ENCODE peak calls at places on chromosomes 12 and 14, in eight cellular contexts. One of them, this sample, is unnamed.

GRCh38 chr14:76352639-76353281 is 23.2 kb upstream of the ESRRB start:
- DNase-seq in stomach: peak; percentile 52
- DNase-seq in sigmoid colon: no peak
- DNase-seq in neural crest cell: peak; percentile 92
- DNase-seq in ovary: peak; percentile 71
- DNase-seq in heart right ventricle: peak; percentile 56
- DNase-seq in cardiac fibroblast: peak; percentile 51
- DNase-seq in activated CD8-positive, alpha-beta T cell treated with anti-CD3 and anti-CD28 coated beads for 36 hours: peak; percentile 72
- DNase-seq in this sample: peak; percentile 84

GRCh38 chr14:101380940-101381339 is 180.4 kb upstream of the DIO3 start:
- DNase-seq in stomach: no peak
- DNase-seq in sigmoid colon: no peak
- DNase-seq in neural crest cell: no peak
- DNase-seq in ovary: no peak
- DNase-seq in heart right ventricle: no peak
- DNase-seq in cardiac fibroblast: no peak
- DNase-seq in activated CD8-positive, alpha-beta T cell treated with anti-CD3 and anti-CD28 coated beads for 36 hours: no peak
- DNase-seq in this sample: no peak

GRCh38 chr12:67804168-67804567 is 155.6 kb downstream of the DYRK2 start:
- DNase-seq in stomach: no peak
- DNase-seq in sigmoid colon: no peak
- DNase-seq in neural crest cell: no peak
- DNase-seq in ovary: no peak
- DNase-seq in heart right ventricle: no peak
- DNase-seq in cardiac fibroblast: no peak
- DNase-seq in activated CD8-positive, alpha-beta T cell treated with anti-CD3 and anti-CD28 coated beads for 36 hours: peak; percentile 75
- DNase-seq in this sample: no peak

GRCh38 chr14:80388980-80389711 is 177.8 kb upstream of the DIO2 start:
- DNase-seq in stomach: no peak
- DNase-seq in sigmoid colon: no peak
- DNase-seq in neural crest cell: no peak
- DNase-seq in ovary: no peak
- DNase-seq in heart right ventricle: no peak
- DNase-seq in cardiac fibroblast: peak; percentile 75
- DNase-seq in activated CD8-positive, alpha-beta T cell treated with anti-CD3 and anti-CD28 coated beads for 36 hours: no peak
- DNase-seq in this sample: no peak

GRCh38 chr14:94964181-94964580 is 193.1 kb downstream of the DICER1 start:
- DNase-seq in stomach: no peak
- DNase-seq in sigmoid colon: no peak
- DNase-seq in neural crest cell: no peak
- DNase-seq in ovary: no peak
- DNase-seq in heart right ventricle: no peak
- DNase-seq in cardiac fibroblast: no peak
- DNase-seq in activated CD8-positive, alpha-beta T cell treated with anti-CD3 and anti-CD28 coated beads for 36 hours: no peak
- DNase-seq in this sample: no peak

GRCh38 chr12:109995703-109996482 is at the start of gene GIT2:
- DNase-seq in stomach: peak; percentile 95
- DNase-seq in sigmoid colon: peak; percentile 97
- DNase-seq in neural crest cell: peak; percentile 86
- DNase-seq in ovary: peak; percentile 91
- DNase-seq in heart right ventricle: peak; percentile 93
- DNase-seq in cardiac fibroblast: peak; percentile 92
- DNase-seq in activated CD8-positive, alpha-beta T cell treated with anti-CD3 and anti-CD28 coated beads for 36 hours: peak; percentile 96
- DNase-seq in this sample: peak; percentile 96

GRCh38 chr12:52713960-52714886 is 10.9 kb upstream of the KRT77 start:
- DNase-seq in stomach: no peak
- DNase-seq in sigmoid colon: no peak
- DNase-seq in neural crest cell: peak; percentile 49
- DNase-seq in ovary: no peak
- DNase-seq in heart right ventricle: no peak
- DNase-seq in cardiac fibroblast: no peak
- DNase-seq in activated CD8-positive, alpha-beta T cell treated with anti-CD3 and anti-CD28 coated beads for 36 hours: peak; percentile 47
- DNase-seq in this sample: no peak

GRCh38 chr12:82299617-82300016 is 58.6 kb downstream of the CCDC59 start:
- DNase-seq in stomach: no peak
- DNase-seq in sigmoid colon: no peak
- DNase-seq in neural crest cell: no peak
- DNase-seq in ovary: no peak
- DNase-seq in heart right ventricle: no peak
- DNase-seq in cardiac fibroblast: peak; percentile 43
- DNase-seq in activated CD8-positive, alpha-beta T cell treated with anti-CD3 and anti-CD28 coated beads for 36 hours: no peak
- DNase-seq in this sample: no peak

GRCh38 chr12:104604995-104605675 is 148.4 kb downstream of the CHST11 start:
- DNase-seq in stomach: no peak
- DNase-seq in sigmoid colon: no peak
- DNase-seq in neural crest cell: no peak
- DNase-seq in ovary: no peak
- DNase-seq in heart right ventricle: no peak
- DNase-seq in cardiac fibroblast: no peak
- DNase-seq in activated CD8-positive, alpha-beta T cell treated with anti-CD3 and anti-CD28 coated beads for 36 hours: no peak
- DNase-seq in this sample: no peak

GRCh38 chr12:58106185-58106584 is 164.8 kb downstream of the ATP23 start:
- DNase-seq in stomach: no peak
- DNase-seq in sigmoid colon: no peak
- DNase-seq in neural crest cell: no peak
- DNase-seq in ovary: no peak
- DNase-seq in heart right ventricle: no peak
- DNase-seq in cardiac fibroblast: no peak
- DNase-seq in activated CD8-positive, alpha-beta T cell treated with anti-CD3 and anti-CD28 coated beads for 36 hours: no peak
- DNase-seq in this sample: no peak

DNA sequence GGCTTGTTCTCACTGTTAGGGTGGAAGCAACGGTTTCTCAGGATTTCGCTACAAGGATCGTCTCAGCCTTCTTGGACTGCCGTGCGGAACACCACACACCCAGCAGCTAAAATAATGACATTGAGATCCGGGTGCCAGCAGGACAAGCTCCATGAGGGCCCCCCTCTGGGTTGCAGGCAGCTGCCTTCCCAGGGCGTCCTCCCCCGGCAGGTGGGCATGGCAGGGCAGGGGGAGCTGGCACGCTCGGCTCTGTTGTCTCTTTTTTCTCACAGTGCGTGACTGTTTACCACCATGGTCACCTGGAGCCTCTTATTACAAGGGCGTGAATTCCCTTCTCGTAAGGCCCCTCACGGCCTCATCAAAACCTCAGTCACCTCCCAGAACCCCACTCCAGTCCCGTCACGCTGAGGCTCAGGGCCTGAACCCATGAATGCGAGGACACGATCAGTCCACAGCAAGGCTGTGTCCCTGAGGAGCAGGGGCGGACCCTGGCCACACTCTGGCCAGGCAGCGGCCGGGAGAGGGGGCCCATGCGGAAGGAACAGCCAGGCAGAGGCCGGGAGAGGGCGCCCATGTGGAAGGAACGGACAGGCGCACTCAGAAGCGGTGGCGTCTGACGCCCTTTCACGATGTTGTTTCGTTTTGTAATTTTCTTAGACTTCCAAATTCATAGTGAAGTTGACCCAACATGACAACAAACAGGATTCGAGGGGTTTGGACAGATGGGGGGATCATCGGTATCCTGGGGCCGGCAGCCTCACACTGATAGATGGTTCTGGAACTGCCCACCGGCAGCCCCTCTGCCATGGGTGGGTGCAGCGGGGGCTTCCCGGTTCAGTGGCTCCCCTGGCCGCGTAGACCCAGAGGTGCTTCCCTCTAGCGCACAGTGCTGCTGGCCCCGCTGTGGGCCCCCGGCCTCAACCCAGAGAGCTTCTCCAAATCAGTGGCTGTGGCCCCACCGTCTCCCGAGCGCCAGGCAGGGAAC is 10.0 kb downstream of the LRCOL1 start:
- DNase-seq in stomach: peak; percentile 60
- DNase-seq in sigmoid colon: peak; percentile 81
- DNase-seq in neural crest cell: peak; percentile 73
- DNase-seq in ovary: peak; percentile 82
- DNase-seq in heart right ventricle: peak; percentile 62
- DNase-seq in cardiac fibroblast: peak; percentile 78
- DNase-seq in activated CD8-positive, alpha-beta T cell treated with anti-CD3 and anti-CD28 coated beads for 36 hours: peak; percentile 68
- DNase-seq in this sample: peak; percentile 85
- TF ChIP-seq CTCF in stomach: no peak
- TF ChIP-seq CTCF in sigmoid colon: no peak
- TF ChIP-seq CTCF in neural crest cell: peak; percentile 63
- TF ChIP-seq CTCF in ovary: peak; percentile 71
- TF ChIP-seq CTCF in heart right ventricle: peak; percentile 65
- TF ChIP-seq CTCF in cardiac fibroblast: peak; percentile 83
- TF ChIP-seq CTCF in activated CD8-positive, alpha-beta T cell treated with anti-CD3 and anti-CD28 coated beads for 36 hours: peak; percentile 43
- TF ChIP-seq CTCF in this sample: peak; percentile 66

GRCh38 chr12:54529581-54529980 is 19.8 kb upstream of the PDE1B start:
- DNase-seq in stomach: no peak
- DNase-seq in sigmoid colon: no peak
- DNase-seq in neural crest cell: no peak
- DNase-seq in ovary: no peak
- DNase-seq in heart right ventricle: no peak
- DNase-seq in cardiac fibroblast: no peak
- DNase-seq in activated CD8-positive, alpha-beta T cell treated with anti-CD3 and anti-CD28 coated beads for 36 hours: no peak
- DNase-seq in this sample: no peak

GRCh38 chr12:54523637-54524036 is 25.8 kb upstream of the PDE1B start:
- DNase-seq in stomach: no peak
- DNase-seq in sigmoid colon: no peak
- DNase-seq in neural crest cell: no peak
- DNase-seq in ovary: no peak
- DNase-seq in heart right ventricle: no peak
- DNase-seq in cardiac fibroblast: no peak
- DNase-seq in activated CD8-positive, alpha-beta T cell treated with anti-CD3 and anti-CD28 coated beads for 36 hours: no peak
- DNase-seq in this sample: no peak

GRCh38 chr12:54527631-54527929 is 21.8 kb upstream of the PDE1B start:
- DNase-seq in stomach: no peak
- DNase-seq in sigmoid colon: no peak
- DNase-seq in neural crest cell: no peak
- DNase-seq in ovary: no peak
- DNase-seq in heart right ventricle: no peak
- DNase-seq in cardiac fibroblast: no peak
- DNase-seq in activated CD8-positive, alpha-beta T cell treated with anti-CD3 and anti-CD28 coated beads for 36 hours: no peak
- DNase-seq in this sample: no peak

GRCh38 chr12:54525383-54525782 is 24.0 kb upstream of the PDE1B start:
- DNase-seq in stomach: no peak
- DNase-seq in sigmoid colon: no peak
- DNase-seq in neural crest cell: no peak
- DNase-seq in ovary: no peak
- DNase-seq in heart right ventricle: no peak
- DNase-seq in cardiac fibroblast: no peak
- DNase-seq in activated CD8-positive, alpha-beta T cell treated with anti-CD3 and anti-CD28 coated beads for 36 hours: no peak
- DNase-seq in this sample: no peak

GRCh38 chr12:54526800-54527630 is 22.4 kb upstream of the PDE1B start:
- DNase-seq in stomach: peak; percentile 39
- DNase-seq in sigmoid colon: no peak
- DNase-seq in neural crest cell: peak; percentile 70
- DNase-seq in ovary: peak; percentile 31
- DNase-seq in heart right ventricle: peak; percentile 28
- DNase-seq in cardiac fibroblast: peak; percentile 41
- DNase-seq in activated CD8-positive, alpha-beta T cell treated with anti-CD3 and anti-CD28 coated beads for 36 hours: peak; percentile 70
- DNase-seq in this sample: peak; percentile 27
- TF ChIP-seq CTCF in stomach: no peak
- TF ChIP-seq CTCF in sigmoid colon: peak; percentile 30
- TF ChIP-seq CTCF in neural crest cell: peak; percentile 75
- TF ChIP-seq CTCF in ovary: no peak
- TF ChIP-seq CTCF in heart right ventricle: peak; percentile 62
- TF ChIP-seq CTCF in cardiac fibroblast: peak; percentile 70
- TF ChIP-seq CTCF in activated CD8-positive, alpha-beta T cell treated with anti-CD3 and anti-CD28 coated beads for 36 hours: peak; percentile 91
- TF ChIP-seq CTCF in this sample: peak; percentile 53

GRCh38 chr14:69558774-69559173 is 15.9 kb downstream of the CCDC177 start:
- DNase-seq in stomach: no peak
- DNase-seq in sigmoid colon: no peak
- DNase-seq in neural crest cell: no peak
- DNase-seq in ovary: no peak
- DNase-seq in heart right ventricle: no peak
- DNase-seq in cardiac fibroblast: no peak
- DNase-seq in activated CD8-positive, alpha-beta T cell treated with anti-CD3 and anti-CD28 coated beads for 36 hours: no peak
- DNase-seq in this sample: no peak

GRCh38 chr14:69561893-69562292 is 12.8 kb downstream of the CCDC177 start:
- DNase-seq in stomach: no peak
- DNase-seq in sigmoid colon: no peak
- DNase-seq in neural crest cell: no peak
- DNase-seq in ovary: no peak
- DNase-seq in heart right ventricle: no peak
- DNase-seq in cardiac fibroblast: no peak
- DNase-seq in activated CD8-positive, alpha-beta T cell treated with anti-CD3 and anti-CD28 coated beads for 36 hours: no peak
- DNase-seq in this sample: no peak

GRCh38 chr14:69559581-69560011 is 15.1 kb downstream of the CCDC177 start:
- DNase-seq in stomach: no peak
- DNase-seq in sigmoid colon: no peak
- DNase-seq in neural crest cell: peak; percentile 52
- DNase-seq in ovary: no peak
- DNase-seq in heart right ventricle: no peak
- DNase-seq in cardiac fibroblast: no peak
- DNase-seq in activated CD8-positive, alpha-beta T cell treated with anti-CD3 and anti-CD28 coated beads for 36 hours: no peak
- DNase-seq in this sample: no peak

DNA sequence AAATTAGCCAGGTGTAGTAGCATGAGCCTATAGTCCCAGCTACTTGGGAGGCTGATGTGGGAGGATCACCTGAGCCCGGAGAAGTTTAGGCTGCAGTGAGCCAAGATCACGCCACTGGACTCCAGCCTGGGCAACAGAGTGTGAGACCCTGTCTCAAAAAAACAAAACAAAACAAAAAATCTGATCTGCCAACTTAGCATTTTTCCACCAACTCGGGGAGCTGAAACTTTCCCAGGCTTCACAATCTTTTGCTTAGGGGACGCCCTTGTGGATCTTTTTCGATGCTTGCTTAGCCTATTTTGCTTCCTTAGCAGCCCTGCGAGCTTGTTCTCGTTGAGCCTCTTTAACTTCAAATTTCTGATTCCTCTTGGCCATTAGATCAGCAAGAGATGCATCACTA is 13.8 kb downstream of the CCDC177 start:
- DNase-seq in stomach: no peak
- DNase-seq in sigmoid colon: no peak
- DNase-seq in neural crest cell: no peak
- DNase-seq in ovary: no peak
- DNase-seq in heart right ventricle: no peak
- DNase-seq in cardiac fibroblast: no peak
- DNase-seq in activated CD8-positive, alpha-beta T cell treated with anti-CD3 and anti-CD28 coated beads for 36 hours: no peak
- DNase-seq in this sample: no peak
- TF ChIP-seq CTCF in stomach: no peak
- TF ChIP-seq CTCF in sigmoid colon: no peak
- TF ChIP-seq CTCF in neural crest cell: no peak
- TF ChIP-seq CTCF in ovary: no peak
- TF ChIP-seq CTCF in heart right ventricle: no peak
- TF ChIP-seq CTCF in cardiac fibroblast: no peak
- TF ChIP-seq CTCF in activated CD8-positive, alpha-beta T cell treated with anti-CD3 and anti-CD28 coated beads for 36 hours: no peak
- TF ChIP-seq CTCF in this sample: no peak

DNA sequence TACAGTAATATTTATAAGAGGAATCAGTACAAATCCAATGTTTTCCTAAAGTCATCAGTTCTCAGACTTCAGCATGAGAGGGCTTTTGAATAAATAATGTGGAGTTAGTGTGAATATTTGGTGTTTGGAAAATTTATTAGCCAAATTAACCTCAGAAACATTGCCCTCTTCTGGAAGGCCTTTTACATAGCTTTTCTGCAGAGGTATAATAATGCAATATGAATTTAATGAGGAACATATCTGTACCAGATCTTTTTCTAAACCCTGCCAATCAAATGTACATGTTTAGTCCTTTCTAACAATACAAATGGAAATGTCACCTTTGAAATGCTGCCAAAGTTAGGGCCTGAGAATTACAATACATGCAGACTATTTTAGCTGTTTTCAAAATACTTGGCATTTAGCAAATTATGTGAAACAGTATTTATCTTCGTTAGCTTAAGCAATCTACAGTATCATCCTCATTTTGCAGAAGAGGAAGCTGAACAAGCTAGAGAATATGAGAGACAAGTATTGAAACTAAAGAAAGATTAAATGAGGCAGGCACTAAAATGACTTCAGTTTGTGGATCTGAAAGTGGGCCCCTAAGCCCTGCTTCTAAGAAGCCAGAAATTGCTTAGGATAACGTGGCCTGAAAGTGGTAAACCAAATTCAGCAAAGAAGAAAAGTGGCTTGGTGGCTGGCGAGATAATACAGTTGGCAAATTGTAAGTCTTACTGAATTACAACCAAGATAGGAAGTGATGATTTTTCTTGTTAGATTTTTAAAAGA is 60.4 kb upstream of the MANSC4 start:
- DNase-seq in stomach: no peak
- DNase-seq in sigmoid colon: no peak
- DNase-seq in neural crest cell: no peak
- DNase-seq in ovary: no peak
- DNase-seq in heart right ventricle: no peak
- DNase-seq in cardiac fibroblast: peak; percentile 35
- DNase-seq in activated CD8-positive, alpha-beta T cell treated with anti-CD3 and anti-CD28 coated beads for 36 hours: no peak
- DNase-seq in this sample: no peak
- TF ChIP-seq CTCF in stomach: no peak
- TF ChIP-seq CTCF in sigmoid colon: no peak
- TF ChIP-seq CTCF in neural crest cell: no peak
- TF ChIP-seq CTCF in ovary: no peak
- TF ChIP-seq CTCF in heart right ventricle: peak; percentile 27
- TF ChIP-seq CTCF in cardiac fibroblast: peak; percentile 55
- TF ChIP-seq CTCF in activated CD8-positive, alpha-beta T cell treated with anti-CD3 and anti-CD28 coated beads for 36 hours: no peak
- TF ChIP-seq CTCF in this sample: no peak

This sample was measured in GM20000.